ENCODE peak calls at places on chromosome 22, in seven cellular contexts. F is stimulated activated naive CD8-positive, alpha-beta T cell treated with anti-CD3 and anti-CD28 coated beads, Interleukin-15, amount 100 ng/mL, for 72 hours; V is heart right ventricle; B is SHP77; X is stimulated activated effector memory CD8-positive, alpha-beta T cell treated with anti-CD3 and anti-CD28 coated beads, Interleukin-12 subunit alpha, Interleukin-12 subunit beta, amount 100 ng/mL, for 72 hours; Q is stimulated activated CD4-positive, alpha-beta T cell treated with anti-CD3 and anti-CD28 coated beads, Interleukin-2, amount 100 ng/mL, for 48 hours; M is hepatic stellate cell. I is an unnamed sample.

GRCh38 chr22:48898524-48899377 is 928.9 kb downstream of the BRD1 start:
- DNase-seq in Q (no peak), B (no peak), X (no peak), F (no peak), M (no peak), V (no peak), I (no peak)

GRCh38 chr22:20000246-20001081 is 16.2 kb downstream of the ARVCF start:
- DNase-seq in F (no peak), M (no peak), B (no peak), V (peak), X (no peak), Q (no peak), I (no peak)

GRCh38 chr22:33896801-33897620 is 23.3 kb downstream of the LARGE1 start:
- DNase-seq in F (no peak), Q (no peak), B (no peak), M (no peak), V (no peak), X (no peak), I (peak)

GRCh38 chr22:49776053-49776511 is 51.6 kb downstream of the BRD1 start:
- DNase-seq in X (no peak), F (no peak), B (no peak), M (no peak), V (no peak), Q (no peak), I (no peak)

GRCh38 chr22:30649430-30650007 is 13.9 kb downstream of the SLC35E4 start:
- DNase-seq in F (peak), Q (peak), V (no peak), B (no peak), X (peak), M (peak), I (peak)

GRCh38 chr22:41596776-41597634 is 7.4 kb upstream of the PMM1 start:
- DNase-seq in V (peak), X (no peak), M (peak), F (peak), Q (peak), B (peak), I (peak)

GRCh38 chr22:36156515-36157419 is 3.8 kb downstream of the APOL3 start:
- DNase-seq in V (peak), F (peak), B (no peak), Q (peak), M (peak), X (peak), I (peak)

GRCh38 chr22:43293661-43294392 is 49.3 kb downstream of the SCUBE1 start:
- DNase-seq in Q (no peak), V (peak), F (no peak), B (peak), X (no peak), M (no peak), I (peak)

GRCh38 chr22:22111983-22112382 is 129.4 kb upstream of the TOP3B start:
- DNase-seq in V (no peak), Q (no peak), M (no peak), F (no peak), X (no peak), B (no peak), I (no peak)

GRCh38 chr22:34333285-34333684 is 413.0 kb upstream of the LARGE1 start:
- DNase-seq in X (no peak), F (no peak), B (no peak), V (no peak), M (no peak), Q (no peak), I (no peak)

GRCh38 chr22:48306785-48307570 is 1520.7 kb downstream of the BRD1 start:
- DNase-seq in V (no peak), X (no peak), F (no peak), B (no peak), M (no peak), Q (no peak), I (no peak)

GRCh38 chr22:46483353-46483752 is 54.1 kb downstream of the CELSR1 start:
- DNase-seq in V (no peak), X (no peak), M (no peak), B (no peak), F (no peak), Q (no peak), I (no peak)

GRCh38 chr22:41479671-41480396 is 10.9 kb downstream of the ACO2 start:
- DNase-seq in X (no peak), V (no peak), F (no peak), M (peak), B (no peak), Q (no peak), I (no peak)

GRCh38 chr22:20032407-20032991 is 11.6 kb downstream of the TANGO2 start:
- DNase-seq in X (no peak), F (no peak), Q (no peak), B (no peak), V (no peak), M (no peak), I (no peak)

GRCh38 chr22:44569516-44569915 is 71.5 kb upstream of the RTL6 start:
- DNase-seq in M (no peak), V (no peak), F (no peak), Q (no peak), X (no peak), B (no peak), I (no peak)

GRCh38 chr22:24827305-24827704 is 21.3 kb downstream of the SGSM1 start:
- DNase-seq in Q (no peak), B (peak), V (no peak), X (no peak), F (no peak), M (no peak), I (no peak)

GRCh38 chr22:38737302-38738060 is 18.3 kb downstream of the SUN2 start:
- DNase-seq in M (no peak), V (no peak), B (no peak), Q (no peak), F (peak), X (no peak), I (no peak)

GRCh38 chr22:49255154-49255553 is 572.5 kb downstream of the BRD1 start:
- DNase-seq in V (no peak), Q (no peak), F (no peak), B (no peak), M (no peak), X (no peak), I (no peak)

GRCh38 chr22:45968751-45969413 is 8.1 kb downstream of the WNT7B start:
- DNase-seq in B (no peak), Q (no peak), X (no peak), V (no peak), M (peak), F (no peak), I (no peak)

GRCh38 chr22:27554106-27554814 is 247.3 kb downstream of the MN1 start:
- DNase-seq in M (peak), B (no peak), F (no peak), X (no peak), V (no peak), Q (no peak), I (no peak)

GRCh38 chr22:45450931-45451651 is 37.6 kb downstream of the RIBC2 start:
- DNase-seq in M (peak), F (no peak), B (no peak), Q (no peak), V (no peak), X (no peak), I (no peak)

GRCh38 chr22:19765477-19766234 is 5.1 kb downstream of the TBX1 start:
- DNase-seq in Q (no peak), B (no peak), F (no peak), M (no peak), X (no peak), V (peak), I (peak)

GRCh38 chr22:44567846-44568493 is 69.9 kb upstream of the RTL6 start:
- DNase-seq in B (peak), M (no peak), F (peak), X (peak), Q (peak), V (no peak), I (peak)

I was measured in adrenal gland.